ENCODE peak calls at places on chromosomes 11 and 22, in four cellular contexts. I is H1, Q is GM12878, K is HepG2. N is an unnamed sample.

GRCh38 chr22:26589845-26590524 is at the start of gene TPST2:
- DNase-seq in I (no peak), K (peak; percentile 38), Q (no peak), N (peak; percentile 47)

GRCh38 chr11:62575156-62575555 is 1.5 kb upstream of the EEF1G start:
- DNase-seq in I (no peak), K (no peak), Q (no peak), N (no peak)

GRCh38 chr22:46613606-46613997 is 6.6 kb upstream of the GRAMD4 start:
- DNase-seq in I (no peak), Q (peak; percentile 28), K (no peak), N (peak; percentile 11)

GRCh38 chr11:75481602-75482309 is 44.0 kb downstream of the GDPD5 start:
- DNase-seq in I (no peak), Q (no peak), K (no peak), N (no peak)

GRCh38 chr11:45473491-45473890 is 187.3 kb upstream of the SYT13 start:
- DNase-seq in K (no peak), I (no peak), Q (no peak), N (peak; percentile 20)

GRCh38 chr22:35882226-35883027 is 146.2 kb downstream of the RBFOX2 start:
- DNase-seq in Q (no peak), K (no peak), I (no peak), N (no peak)

GRCh38 chr22:23129149-23129548 is 12.6 kb downstream of the RSPH14 start:
- DNase-seq in I (no peak), K (no peak), Q (no peak), N (no peak)

GRCh38 chr11:84498016-84498415 is 1129.1 kb downstream of the DLG2 start:
- DNase-seq in I (no peak), Q (no peak), K (no peak), N (no peak)

GRCh38 chr11:109150603-109151002 is 271.4 kb upstream of the C11orf87 start:
- DNase-seq in K (no peak), I (no peak), Q (no peak), N (no peak)

GRCh38 chr11:44274404-44274803 is 35.5 kb downstream of the ALX4 start:
- DNase-seq in I (no peak), K (no peak), Q (no peak), N (no peak)

GRCh38 chr11:113876074-113876797 is 864 bp upstream of the USP28 start:
- DNase-seq in I (no peak), Q (no peak), K (no peak), N (no peak)

GRCh38 chr11:15229069-15229468 is 114.3 kb downstream of the INSC start:
- DNase-seq in K (no peak), I (no peak), Q (no peak), N (no peak)

GRCh38 chr11:34203377-34203801 is 98.0 kb downstream of the NAT10 start:
- DNase-seq in K (peak; percentile 44), Q (no peak), I (no peak), N (no peak)

GRCh38 chr11:77085652-77086051 is 17.0 kb upstream of the OMP start:
- DNase-seq in K (no peak), I (no peak), Q (no peak), N (no peak)

GRCh38 chr11:108754901-108755625 is 90.2 kb downstream of the DDX10 start:
- DNase-seq in I (no peak), Q (no peak), K (no peak), N (no peak)

GRCh38 chr11:3626250-3626960 is 15.4 kb downstream of the ART5 start:
- DNase-seq in I (no peak), Q (no peak), K (no peak), N (no peak)

GRCh38 chr22:36910461-36910860 is 3.0 kb upstream of the CSF2RB start:
- DNase-seq in I (no peak), K (no peak), Q (no peak), N (no peak)

GRCh38 chr22:49957826-49958461 is 2.6 kb upstream of the PIM3 start:
- DNase-seq in Q (no peak), K (no peak), I (no peak), N (no peak)

GRCh38 chr11:98601181-98601773 is 419.5 kb upstream of the CNTN5 start:
- DNase-seq in K (no peak), Q (no peak), I (no peak), N (no peak)

GRCh38 chr11:3866206-3866605 is 10.7 kb downstream of the STIM1 start:
- DNase-seq in I (no peak), K (peak; percentile 84), Q (no peak), N (no peak)

GRCh38 chr22:49179175-49179574 is 648.5 kb downstream of the BRD1 start:
- DNase-seq in I (no peak), K (no peak), Q (no peak), N (no peak)

GRCh38 chr11:20034941-20035340 is 125.3 kb downstream of the DBX1 start:
- DNase-seq in Q (no peak), K (no peak), I (no peak), N (no peak)

GRCh38 chr11:68142028-68142412 is 20.8 kb upstream of the CHKA start:
- DNase-seq in I (no peak), K (no peak), Q (no peak), N (no peak)

GRCh38 chr11:114044042-114044871 is 15.3 kb upstream of the ZBTB16 start:
- DNase-seq in K (no peak), I (no peak), Q (no peak), N (no peak)

GRCh38 chr11:79708319-79708928 is 267.6 kb upstream of the TENM4 start:
- DNase-seq in Q (peak; percentile 1), K (peak; percentile 53), I (no peak), N (peak; percentile 54)

GRCh38 chr22:38734203-38735100 is 21.3 kb downstream of the SUN2 start:
- DNase-seq in I (no peak), Q (no peak), K (no peak), N (no peak)

GRCh38 chr11:112221263-112221835 is 4.9 kb upstream of the PTS start:
- DNase-seq in I (no peak), Q (no peak), K (no peak), N (no peak)

GRCh38 chr11:71481101-71481960 is 28.3 kb downstream of the NADSYN1 start:
- DNase-seq in I (no peak), K (no peak), Q (no peak), N (no peak)

GRCh38 chr22:24156146-24156914 is 25.0 kb upstream of the SUSD2 start:
- DNase-seq in Q (no peak), K (no peak), I (no peak), N (no peak)

GRCh38 chr11:61414547-61414946 is 15.2 kb downstream of the CPSF7 start:
- DNase-seq in K (no peak), Q (no peak), I (no peak), N (no peak)

GRCh38 chr11:62888406-62888805 is 7.7 kb downstream of the SLC3A2 start:
- DNase-seq in Q (no peak), K (no peak), I (no peak), N (no peak)

DNA sequence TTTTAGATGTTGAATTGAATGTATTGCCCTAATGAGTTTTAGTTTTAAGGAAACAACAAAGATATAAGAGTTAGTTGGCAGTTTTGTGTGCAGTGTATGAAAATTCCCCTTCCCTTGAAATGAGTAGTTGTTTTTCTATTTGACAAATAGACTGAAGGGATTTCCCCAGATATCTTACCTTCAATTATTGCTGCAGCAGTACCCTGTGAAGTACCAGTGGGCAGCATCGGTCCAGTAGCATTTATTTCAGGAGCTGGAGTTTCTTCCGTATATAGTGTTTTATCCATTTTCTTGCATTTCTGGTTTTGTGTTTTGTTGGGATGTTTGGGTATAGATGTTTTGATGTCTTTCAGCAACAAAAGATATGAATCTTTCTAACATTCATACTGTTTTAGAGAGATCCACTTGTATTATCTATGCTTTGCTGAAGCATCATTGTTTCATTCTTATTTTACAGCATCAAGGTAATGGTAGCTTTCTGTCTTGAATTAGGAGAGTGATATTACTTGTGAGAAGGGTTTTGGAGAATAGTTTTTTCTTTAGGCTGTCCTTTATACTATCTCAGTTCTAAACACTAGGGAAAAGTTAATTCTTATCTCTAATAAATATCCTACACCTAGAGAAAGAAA is 7.4 kb downstream of the KMT2A start:
- DNase-seq in Q (peak; percentile 48), I (no peak), K (no peak), N (no peak)
- TF ChIP-seq ZNF274 in Q (no peak), I (no peak), K (no peak), N (no peak)

GRCh38 chr11:55172734-55173415 is 89.1 kb upstream of the TRIM48 start:
- DNase-seq in K (no peak), Q (no peak), I (no peak), N (no peak)
- TF ChIP-seq SUZ12 in K (no peak), Q (no peak), I (no peak), N (no peak)

DNA sequence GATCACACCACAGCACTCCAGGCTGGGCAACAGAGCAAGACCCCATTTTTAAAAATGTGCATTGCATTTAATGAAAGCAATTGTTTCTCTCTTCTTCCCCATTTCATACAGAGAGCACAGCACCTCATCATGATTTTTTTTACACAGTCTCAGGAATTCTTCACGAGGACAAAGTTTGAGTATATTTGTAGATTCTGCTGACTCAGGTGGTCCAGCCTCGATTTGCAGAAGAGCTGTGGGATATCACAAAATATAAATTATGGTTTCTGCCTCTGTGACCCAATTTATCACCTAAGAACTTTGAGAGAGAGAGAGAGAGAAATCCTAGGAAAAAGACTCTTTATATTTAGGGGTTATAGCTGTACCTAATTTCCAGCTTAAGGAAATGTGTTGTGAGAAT is 19.8 kb downstream of the CASP5 start:
- DNase-seq in K (no peak), I (no peak), Q (no peak), N (no peak)
- TF ChIP-seq ZNF274 in K (no peak), I (no peak), Q (no peak), N (no peak)

DNA sequence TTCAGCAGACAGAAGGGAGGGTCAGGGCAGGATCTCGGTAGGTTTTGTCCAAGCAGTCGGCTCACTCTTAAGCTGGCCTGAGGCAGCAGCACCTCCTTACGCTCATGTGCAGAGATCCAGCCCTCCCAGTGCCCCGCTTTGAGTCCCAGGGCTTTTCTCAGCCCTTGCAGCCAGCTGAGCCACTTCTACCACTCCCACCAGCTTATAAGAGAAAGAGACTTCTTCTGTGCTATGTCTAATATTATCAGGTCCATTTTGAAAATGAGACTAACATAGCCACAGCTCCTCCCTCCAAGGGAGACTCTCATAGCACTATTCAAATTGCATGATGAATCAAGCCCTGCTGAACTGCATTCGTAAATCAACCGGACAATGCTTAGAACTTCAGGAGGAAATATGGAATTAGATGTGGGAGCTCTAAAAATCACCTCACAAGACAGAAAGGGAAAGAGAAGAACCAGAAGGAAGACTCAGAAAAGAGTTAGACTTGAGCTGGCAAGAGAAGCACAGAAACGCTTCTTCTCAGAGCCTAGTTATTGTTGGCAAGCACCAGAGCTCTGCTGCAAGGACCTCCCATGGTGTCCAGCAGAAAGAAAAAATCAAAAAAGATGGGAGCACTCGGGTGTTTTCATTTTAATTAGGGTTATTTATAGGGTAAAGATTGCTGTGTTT is 181.5 kb downstream of the ETS1 start:
- DNase-seq in K (no peak), I (no peak), Q (no peak), N (no peak)
- TF ChIP-seq SUZ12 in K (no peak), I (no peak), Q (no peak), N (no peak)

N was measured in NT2/D1.